ENCODE peak calls at places on chromosomes 3 and 15, in five cellular contexts. Y is astrocyte of the cerebellum, M is T-helper 2 cell, A is heart left ventricle, D is EL. I is an unnamed sample.

GRCh38 chr3:119635719-119636118 is 24.7 kb downstream of the POPDC2 start:
- DNase-seq in Y (no peak), M (no peak), D (no peak), A (peak), I (no peak)

GRCh38 chr15:89874926-89875564 is 18.7 kb downstream of the AP3S2 start:
- DNase-seq in A (peak), Y (peak), M (peak), D (peak), I (peak)

GRCh38 chr3:194092770-194093336 is 43.1 kb upstream of the HES1 start:
- DNase-seq in Y (no peak), A (no peak), M (no peak), D (no peak), I (no peak)

GRCh38 chr15:68379058-68379758 is 52.8 kb downstream of the ITGA11 start:
- DNase-seq in A (no peak), D (no peak), Y (no peak), M (no peak), I (no peak)

GRCh38 chr15:63465104-63465503 is 39.3 kb upstream of the USP3 start:
- DNase-seq in A (no peak), D (peak), Y (peak), M (no peak), I (no peak)

GRCh38 chr3:141403576-141403975 is 35.3 kb downstream of the ZBTB38 start:
- DNase-seq in Y (no peak), D (no peak), M (peak), A (no peak), I (no peak)

GRCh38 chr15:66071621-66072295 is 181.8 kb downstream of the MEGF11 start:
- DNase-seq in Y (peak), D (no peak), M (no peak), A (no peak), I (no peak)

GRCh38 chr15:94453227-94453626 is 221.9 kb downstream of the MCTP2 start:
- DNase-seq in Y (no peak), M (no peak), D (no peak), A (no peak), I (no peak)

GRCh38 chr3:31793821-31794220 is 187.2 kb downstream of the OSBPL10 start:
- DNase-seq in M (no peak), A (no peak), D (no peak), Y (no peak), I (no peak)

GRCh38 chr3:168047190-168047795 is 48.4 kb downstream of the GOLIM4 start:
- DNase-seq in Y (peak), D (peak), A (no peak), M (no peak), I (peak)

GRCh38 chr3:46624976-46625490 is 12.7 kb downstream of the FAM240A start:
- DNase-seq in D (no peak), A (no peak), Y (no peak), M (no peak), I (no peak)

GRCh38 chr15:36449084-36449661 is 130.3 kb upstream of the CDIN1 start:
- DNase-seq in D (no peak), A (no peak), M (no peak), Y (no peak), I (no peak)

GRCh38 chr15:52427804-52428203 is 100.9 kb downstream of the MYO5A start:
- DNase-seq in A (no peak), M (no peak), D (peak), Y (peak), I (peak)

GRCh38 chr15:62165793-62166380 is 802 bp upstream of the C2CD4B start:
- DNase-seq in D (no peak), Y (no peak), M (no peak), A (no peak), I (peak)

GRCh38 chr3:148957586-148957985 is 33.8 kb upstream of the GYG1 start:
- DNase-seq in M (no peak), D (peak), Y (no peak), A (no peak), I (no peak)

GRCh38 chr15:67225336-67225735 is 29.1 kb downstream of the AAGAB start:
- DNase-seq in D (peak), Y (no peak), A (no peak), M (no peak), I (peak)

GRCh38 chr3:105369501-105370371 is 3.0 kb downstream of the ALCAM start:
- DNase-seq in M (peak), Y (no peak), A (peak), D (peak), I (peak)

GRCh38 chr3:43953814-43954241 is 263.1 kb downstream of the ABHD5 start:
- DNase-seq in A (no peak), D (peak), M (no peak), Y (peak), I (peak)

GRCh38 chr3:15630646-15631350 is 29.3 kb downstream of the BTD start:
- DNase-seq in M (no peak), D (peak), A (no peak), Y (no peak), I (peak)

GRCh38 chr3:161393803-161394202 is 22.5 kb upstream of the SPTSSB start:
- DNase-seq in D (no peak), A (no peak), Y (no peak), M (no peak), I (no peak)

GRCh38 chr3:22010997-22011396 is 260.0 kb upstream of the ZNF385D start:
- DNase-seq in A (no peak), M (no peak), Y (no peak), D (no peak), I (no peak)

GRCh38 chr3:155737844-155738460 is 6.9 kb downstream of the PLCH1 start:
- DNase-seq in A (no peak), M (no peak), Y (no peak), D (no peak), I (peak)

GRCh38 chr15:41852736-41853135 is 14.1 kb downstream of the PLA2G4B start:
- DNase-seq in Y (no peak), M (no peak), A (no peak), D (no peak), I (no peak)

GRCh38 chr3:170809021-170809974 is 60.7 kb downstream of the RPL22L1 start:
- DNase-seq in M (no peak), Y (peak), D (peak), A (no peak), I (peak)

GRCh38 chr3:38003371-38003816 is 12.8 kb downstream of the VILL start:
- DNase-seq in Y (no peak), A (peak), D (peak), M (no peak), I (peak)

I was measured in osteoblast.